ENCODE peak calls at places on chromosomes 16 and 17, in seven cellular contexts. I, Z, O, N, B, Q and M are unnamed samples.

GRCh38 chr17:79952265-79952877 is 83.3 kb downstream of the TBC1D16 start:
- DNase-seq in Z (no peak), I (peak), O (no peak), Q (peak), B (peak), N (peak), M (peak)

GRCh38 chr16:3348547-3349167 is 7.0 kb upstream of the OR2C1 start:
- DNase-seq in Z (no peak), O (peak), I (no peak), Q (no peak), N (no peak), B (no peak), M (no peak)

GRCh38 chr17:41098476-41098875 is 534 bp upstream of the KRTAP4-8 start:
- DNase-seq in O (no peak), N (no peak), I (no peak), Z (no peak), Q (no peak), B (no peak), M (no peak)

GRCh38 chr16:30950516-30951073 is 1.7 kb downstream of the ORAI3 start:
- DNase-seq in O (no peak), N (no peak), Q (no peak), Z (no peak), I (no peak), B (no peak), M (no peak)

GRCh38 chr17:77107506-77108433 is 33.0 kb upstream of the SEC14L1 start:
- DNase-seq in B (no peak), Z (no peak), Q (no peak), N (no peak), O (no peak), I (no peak), M (no peak)

GRCh38 chr17:66255112-66255511 is 25.9 kb upstream of the APOH start:
- DNase-seq in Q (no peak), N (peak), I (no peak), Z (no peak), B (peak), O (peak), M (no peak)

GRCh38 chr16:83272843-83273242 is 534.9 kb upstream of the HSBP1 start:
- DNase-seq in Z (no peak), Q (no peak), N (no peak), B (no peak), I (no peak), O (no peak), M (no peak)

GRCh38 chr16:88282221-88283041 is 100.3 kb upstream of the ZNF469 start:
- DNase-seq in O (no peak), Z (no peak), N (no peak), B (no peak), Q (no peak), I (no peak), M (no peak)

GRCh38 chr17:81193470-81194224 is 27.6 kb upstream of the AATK start:
- DNase-seq in I (no peak), Q (no peak), O (no peak), N (no peak), Z (no peak), B (peak), M (no peak)

GRCh38 chr17:31318298-31319190 is 2.9 kb downstream of the EVI2A start:
- DNase-seq in I (peak), Q (peak), O (no peak), Z (peak), N (peak), B (peak), M (peak)

DNA sequence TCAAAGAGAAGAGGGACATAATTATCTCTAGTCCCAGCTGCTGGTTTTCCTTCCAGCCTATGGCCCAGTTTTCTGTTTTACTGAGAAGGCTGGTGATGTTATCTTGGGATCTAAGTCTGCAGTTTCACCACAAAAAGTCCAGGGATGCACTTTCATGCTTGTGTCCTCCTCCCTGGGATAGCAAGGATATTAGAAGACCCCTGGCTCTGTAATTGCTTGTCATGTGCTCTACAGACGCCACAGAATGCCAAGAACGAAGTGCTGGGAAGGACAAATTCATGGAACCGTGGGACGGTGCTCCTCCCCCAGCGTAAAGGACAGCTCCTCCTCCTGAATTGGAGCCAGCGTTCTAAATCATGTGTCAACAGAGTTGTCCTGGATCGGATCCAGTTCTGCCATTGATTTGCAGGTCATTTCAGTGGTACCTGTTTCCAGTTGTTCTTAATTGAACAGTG is 8.6 kb downstream of the MAPT start:
- DNase-seq in O (no peak), N (no peak), Z (no peak), I (no peak), Q (peak), B (peak), M (no peak)
- H3K4me3 ChIP-seq in O (no peak), N (no peak), Z (no peak), I (no peak), Q (no peak), B (no peak), M (no peak)

DNA sequence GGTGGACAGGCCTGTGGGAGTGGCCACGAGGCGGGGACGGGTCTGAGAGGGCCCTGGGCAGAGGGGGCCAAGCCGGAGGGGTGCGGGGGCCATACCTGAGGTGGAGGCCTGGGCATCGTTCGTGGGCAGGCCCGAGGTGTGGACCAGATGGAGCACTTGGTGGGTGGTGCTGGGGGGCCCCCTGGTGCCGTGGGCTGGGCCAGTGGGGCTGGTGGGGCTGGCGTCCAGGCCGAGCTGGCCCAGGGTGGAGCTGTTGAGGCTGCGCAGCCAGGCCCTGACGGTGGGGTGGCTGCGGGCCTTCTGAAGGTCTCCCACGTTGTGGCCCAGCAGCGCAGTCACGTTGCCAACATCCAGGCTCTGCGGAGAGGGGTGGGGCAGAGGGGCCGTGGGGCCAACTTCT is 9.4 kb downstream of the MSLN start:
- DNase-seq in O (no peak), B (no peak), I (no peak), N (no peak), Z (no peak), Q (no peak), M (no peak)
- H3K27ac ChIP-seq in O (no peak), B (no peak), I (no peak), N (no peak), Z (no peak), Q (no peak), M (no peak)

DNA sequence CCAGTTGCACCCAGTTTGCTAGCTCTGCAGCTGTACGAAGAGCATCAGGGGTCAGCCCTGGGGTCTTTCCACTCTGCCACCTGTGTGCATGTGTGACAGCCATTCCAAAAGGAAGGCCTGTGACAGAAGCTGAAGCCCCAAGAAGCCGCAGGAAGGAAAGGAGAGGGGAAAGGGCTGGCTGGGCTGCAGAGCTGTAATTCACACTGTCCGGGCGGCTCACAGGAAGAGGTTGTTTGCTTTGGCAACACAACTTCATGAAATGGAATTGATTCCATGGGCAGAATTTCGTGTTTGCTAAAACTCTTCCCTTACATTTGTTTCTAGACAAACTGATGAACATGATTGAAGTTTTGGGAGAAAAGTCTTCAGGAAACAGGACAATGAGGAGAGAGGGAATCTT is 14.8 kb downstream of the TMEM204 start:
- DNase-seq in B (no peak), O (no peak), Q (peak), I (no peak), Z (no peak), N (no peak), M (no peak)
- TF ChIP-seq CTCF in B (no peak), O (no peak), Q (no peak), I (no peak), Z (no peak), N (no peak), M (no peak)

DNA sequence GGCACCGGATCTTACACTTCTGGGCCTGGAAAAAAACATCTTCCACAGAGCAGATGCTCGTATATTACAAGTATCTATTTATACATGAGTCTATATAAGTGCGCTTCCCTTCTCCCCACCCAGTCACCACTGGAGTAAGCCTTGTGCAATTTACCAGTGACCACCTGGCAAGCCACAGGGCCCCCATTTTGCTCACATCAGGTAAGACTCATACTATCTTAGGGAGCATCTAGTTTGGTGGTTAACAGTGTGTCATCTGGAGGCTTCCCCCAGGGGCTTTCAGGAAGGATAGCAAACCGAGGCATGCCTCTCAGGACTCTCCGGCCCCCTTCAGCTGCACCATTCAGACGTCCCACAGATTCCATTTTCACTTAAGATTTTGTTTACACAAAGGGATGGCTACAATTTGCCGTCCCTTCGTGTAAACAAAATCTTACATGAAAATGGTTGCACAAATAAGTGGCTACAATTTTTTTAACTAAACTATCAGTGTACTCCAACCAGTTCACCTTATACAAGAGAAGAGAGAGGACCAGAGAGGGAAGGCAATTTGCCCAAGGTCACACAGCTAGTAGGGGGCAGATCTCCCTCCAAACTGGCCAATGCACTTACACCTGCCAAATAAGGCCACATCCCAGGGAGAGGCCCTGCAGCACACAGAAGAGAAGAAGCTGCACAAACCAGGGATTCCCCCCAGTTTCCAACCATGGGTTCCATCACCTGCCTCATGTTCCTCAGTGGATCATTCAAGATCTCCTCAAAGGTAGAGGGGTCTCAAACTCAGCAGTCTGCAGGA is 349.7 kb downstream of the SOX9 start:
- DNase-seq in Z (no peak), O (no peak), Q (no peak), I (no peak), N (no peak), B (no peak), M (no peak)
- H3K4me3 ChIP-seq in Z (no peak), O (no peak), Q (no peak), I (no peak), N (no peak), B (no peak), M (no peak)

GRCh38 chr16:80992676-80993292 is 13.9 kb downstream of the CMC2 start:
- DNase-seq in Z (no peak), O (no peak), Q (no peak), I (no peak), N (no peak), B (no peak), M (no peak)
- H3K27ac ChIP-seq in Z (no peak), O (peak), Q (no peak), I (peak), N (no peak), B (no peak), M (no peak)

DNA sequence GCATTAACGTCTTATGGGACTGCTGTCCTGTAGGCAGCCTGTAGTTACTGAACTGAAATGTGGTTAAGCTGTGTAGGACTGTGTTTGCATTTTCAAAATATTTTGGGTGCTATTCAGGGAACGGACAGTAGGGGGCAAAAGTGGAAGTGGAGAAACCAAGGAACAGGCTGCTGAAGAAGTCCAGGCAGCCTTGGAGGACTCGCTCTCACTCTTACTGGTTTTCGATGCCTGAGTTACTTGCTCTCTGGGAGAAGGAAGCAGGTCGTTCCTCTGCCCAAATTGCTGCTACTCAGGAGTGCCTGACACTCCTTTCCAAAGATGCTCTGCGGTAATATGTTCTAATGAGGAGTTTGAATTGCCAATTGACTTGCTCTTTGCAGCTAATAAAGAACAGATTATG is 64.5 kb upstream of the RBFOX1 start:
- DNase-seq in Z (no peak), Q (no peak), N (no peak), O (peak), B (no peak), I (no peak), M (no peak)
- TF ChIP-seq CTCF in Z (no peak), Q (peak), N (no peak), O (no peak), B (peak), I (peak), M (peak)

GRCh38 chr17:43530303-43531081 is 15.6 kb downstream of the ETV4 start:
- DNase-seq in N (peak), Q (peak), O (peak), I (no peak), Z (no peak), B (peak), M (no peak)
- H3K4me3 ChIP-seq in N (no peak), Q (peak), O (no peak), I (peak), Z (no peak), B (peak), M (no peak)

GRCh38 chr17:74453665-74454196 is 12.7 kb upstream of the CD300A start:
- DNase-seq in O (peak), I (peak), N (peak), Q (peak), B (no peak), Z (no peak), M (no peak)

GRCh38 chr17:74452027-74452840 is 14.2 kb upstream of the CD300A start:
- DNase-seq in I (no peak), Q (peak), N (peak), B (no peak), O (no peak), Z (no peak), M (no peak)

GRCh38 chr17:74451557-74451956 is 14.9 kb upstream of the CD300A start:
- DNase-seq in N (no peak), B (no peak), O (no peak), Q (no peak), Z (no peak), I (no peak), M (no peak)

GRCh38 chr17:74454197-74455024 is 12.0 kb upstream of the CD300A start:
- DNase-seq in Z (no peak), B (peak), I (no peak), O (no peak), Q (no peak), N (peak), M (no peak)

GRCh38 chr17:74452841-74453661 is 13.4 kb upstream of the CD300A start:
- DNase-seq in O (no peak), Z (no peak), N (peak), Q (peak), B (no peak), I (no peak), M (no peak)
- H3K27ac ChIP-seq in O (no peak), Z (peak), N (peak), Q (peak), B (peak), I (peak), M (peak)

GRCh38 chr17:47096343-47096742 is 92.8 kb downstream of the CDC27 start:
- DNase-seq in I (no peak), Z (no peak), N (no peak), Q (no peak), O (no peak), B (no peak), M (no peak)

GRCh38 chr17:47102914-47103313 is 86.2 kb downstream of the CDC27 start:
- DNase-seq in I (no peak), O (no peak), B (no peak), Z (no peak), Q (no peak), N (no peak), M (no peak)

GRCh38 chr17:47095268-47095667 is 93.8 kb downstream of the CDC27 start:
- DNase-seq in Z (no peak), Q (no peak), N (no peak), B (no peak), O (no peak), I (no peak), M (no peak)

GRCh38 chr17:47099451-47099986 is 89.6 kb downstream of the CDC27 start:
- DNase-seq in I (no peak), Z (no peak), Q (no peak), O (no peak), B (no peak), N (no peak), M (no peak)

GRCh38 chr17:47099987-47100711 is 88.9 kb downstream of the CDC27 start:
- DNase-seq in Q (peak), B (peak), Z (peak), N (peak), O (peak), I (peak), M (peak)
- TF ChIP-seq CTCF in Q (no peak), B (peak), Z (no peak), N (no peak), O (no peak), I (peak), M (peak)

GRCh38 chr16:27633721-27634120 is 83.8 kb downstream of the KATNIP start:
- DNase-seq in I (no peak), B (no peak), Z (no peak), N (no peak), Q (no peak), O (no peak), M (no peak)
- H3K4me3 ChIP-seq in I (no peak), B (no peak), Z (no peak), N (no peak), Q (no peak), O (no peak), M (no peak)